ENCODE peak calls at places on chromosomes 3 and 15, in four cellular contexts. One of them, this sample, is unnamed.

GRCh38 chr3:17111556-17111955 is 226.8 kb downstream of the PLCL2 start:
- DNase-seq in stromal cell of bone marrow: no peak
- DNase-seq in GM04504: no peak
- DNase-seq in GM12878: no peak
- DNase-seq in this sample: no peak

GRCh38 chr15:90955911-90956310 is 1.2 kb downstream of the RCCD1 start:
- DNase-seq in stromal cell of bone marrow: no peak
- DNase-seq in GM04504: no peak
- DNase-seq in GM12878: no peak
- DNase-seq in this sample: no peak

GRCh38 chr3:143627336-143627735 is 220.9 kb downstream of the SLC9A9 start:
- DNase-seq in stromal cell of bone marrow: peak; percentile 25
- DNase-seq in GM04504: no peak
- DNase-seq in GM12878: no peak
- DNase-seq in this sample: no peak

GRCh38 chr15:38611228-38611627 is 46.6 kb upstream of the RASGRP1 start:
- DNase-seq in stromal cell of bone marrow: no peak
- DNase-seq in GM04504: no peak
- DNase-seq in GM12878: no peak
- DNase-seq in this sample: no peak

GRCh38 chr3:53194218-53195065 is 33.4 kb downstream of the PRKCD start:
- DNase-seq in stromal cell of bone marrow: no peak
- DNase-seq in GM04504: peak; percentile 25
- DNase-seq in GM12878: no peak
- DNase-seq in this sample: no peak

GRCh38 chr3:24096695-24097290 is 151.7 kb downstream of the NR1D2 start:
- DNase-seq in stromal cell of bone marrow: peak; percentile 17
- DNase-seq in GM04504: no peak
- DNase-seq in GM12878: no peak
- DNase-seq in this sample: no peak

GRCh38 chr3:24867783-24868182 is 373.1 kb upstream of the THRB start:
- DNase-seq in stromal cell of bone marrow: no peak
- DNase-seq in GM04504: no peak
- DNase-seq in GM12878: no peak
- DNase-seq in this sample: no peak

GRCh38 chr15:64034519-64034918 is 11.8 kb downstream of the DAPK2 start:
- DNase-seq in stromal cell of bone marrow: no peak
- DNase-seq in GM04504: no peak
- DNase-seq in GM12878: no peak
- DNase-seq in this sample: no peak

GRCh38 chr15:98174286-98174685 is 213.8 kb downstream of the ARRDC4 start:
- DNase-seq in stromal cell of bone marrow: no peak
- DNase-seq in GM04504: no peak
- DNase-seq in GM12878: no peak
- DNase-seq in this sample: no peak

GRCh38 chr15:25059698-25060471 is 105.1 kb downstream of the SNRPN start:
- DNase-seq in stromal cell of bone marrow: no peak
- DNase-seq in GM04504: no peak
- DNase-seq in GM12878: no peak
- DNase-seq in this sample: no peak

GRCh38 chr3:71726106-71726505 is 904 bp upstream of the EIF4E3 start:
- DNase-seq in stromal cell of bone marrow: no peak
- DNase-seq in GM04504: no peak
- DNase-seq in GM12878: no peak
- DNase-seq in this sample: no peak

GRCh38 chr15:27660676-27661075 is 438.4 kb downstream of the OCA2 start:
- DNase-seq in stromal cell of bone marrow: no peak
- DNase-seq in GM04504: no peak
- DNase-seq in GM12878: no peak
- DNase-seq in this sample: no peak